ENCODE peak calls at places on chromosomes 2 and 18, in ten cellular contexts. B is naive thymus-derived CD4-positive, alpha-beta T cell; F is astrocyte of the spinal cord; J is myocyte; D is SW 1271; A is activated T-helper 1 cell treated with anti-CD3 and anti-CD28 coated beads, Interleukin-2, amount 50 U/mL, for 16 hours; H is SJCRH30; R is naive thymus-derived CD8-positive, alpha-beta T cell; M is Kasumi-1; O is left cardiac atrium. V is an unnamed sample.

GRCh38 chr2:102451968-102452367 is 21.1 kb upstream of the SLC9A4 start:
- DNase-seq in D (peak), B (no peak), J (no peak), O (no peak), H (peak), F (no peak), R (no peak), M (no peak), A (no peak), V (no peak)

GRCh38 chr18:394997-395383 is 105.5 kb downstream of the COLEC12 start:
- DNase-seq in R (no peak), J (peak), D (no peak), H (no peak), O (peak), F (peak), A (no peak), B (no peak), M (no peak), V (no peak)

GRCh38 chr2:168494190-168494711 is 38.2 kb downstream of the CERS6 start:
- DNase-seq in O (no peak), M (peak), H (no peak), A (no peak), R (no peak), J (no peak), F (no peak), D (peak), B (no peak), V (no peak)

GRCh38 chr18:74892066-74892627 is 294.5 kb downstream of the ZNF407 start:
- DNase-seq in O (no peak), H (no peak), R (no peak), J (no peak), D (no peak), B (no peak), M (no peak), A (no peak), F (no peak), V (no peak)

GRCh38 chr18:57294547-57294946 is 57.8 kb upstream of the ST8SIA3 start:
- DNase-seq in R (no peak), F (no peak), B (no peak), O (no peak), D (no peak), A (no peak), H (no peak), J (no peak), M (no peak), V (no peak)

GRCh38 chr2:57075226-57075625 is 891.4 kb downstream of the CCDC85A start:
- DNase-seq in D (no peak), B (no peak), M (no peak), F (no peak), H (no peak), A (no peak), R (no peak), J (no peak), O (no peak), V (no peak)

GRCh38 chr18:7116001-7116831 is 1.4 kb downstream of the LAMA1 start:
- DNase-seq in F (peak), H (peak), J (peak), R (no peak), O (no peak), M (no peak), D (no peak), B (no peak), A (no peak), V (no peak)

GRCh38 chr2:216112926-216113325 is 3.8 kb downstream of the XRCC5 start:
- DNase-seq in B (no peak), O (no peak), M (no peak), D (no peak), A (no peak), R (no peak), J (no peak), H (no peak), F (no peak), V (no peak)

GRCh38 chr2:172239944-172240590 is 137.4 kb upstream of the DLX2 start:
- DNase-seq in O (no peak), M (no peak), A (no peak), F (peak), R (no peak), D (no peak), J (peak), B (no peak), H (no peak), V (no peak)

GRCh38 chr2:228867406-228867805 is 403.7 kb downstream of the PID1 start:
- DNase-seq in A (no peak), D (no peak), R (no peak), O (no peak), B (no peak), F (no peak), H (no peak), J (no peak), M (no peak), V (no peak)

GRCh38 chr2:188410504-188411235 is 119.0 kb downstream of the GULP1 start:
- DNase-seq in R (no peak), D (no peak), M (no peak), A (no peak), J (no peak), B (no peak), O (no peak), F (peak), H (no peak), V (no peak)

GRCh38 chr18:38539871-38540270 is 974.3 kb upstream of the CELF4 start:
- DNase-seq in R (no peak), D (no peak), B (no peak), A (no peak), O (no peak), H (no peak), J (no peak), M (no peak), F (no peak), V (no peak)

GRCh38 chr2:124836415-124836814 is 811.3 kb downstream of the CNTNAP5 start:
- DNase-seq in R (no peak), F (peak), O (no peak), J (no peak), H (no peak), M (no peak), D (no peak), A (no peak), B (no peak), V (no peak)

GRCh38 chr2:54411801-54412354 is 44.2 kb upstream of the SPTBN1 start:
- DNase-seq in A (no peak), F (peak), J (no peak), B (no peak), M (no peak), D (no peak), R (no peak), O (no peak), H (no peak), V (no peak)

GRCh38 chr2:69911985-69912563 is 2.8 kb upstream of the MXD1 start:
- DNase-seq in A (no peak), J (peak), B (peak), H (no peak), M (peak), R (peak), D (peak), O (no peak), F (peak), V (no peak)

GRCh38 chr2:109230980-109231420 is 102.0 kb downstream of the SH3RF3 start:
- DNase-seq in M (no peak), H (no peak), B (no peak), F (no peak), J (no peak), O (no peak), A (no peak), D (no peak), R (no peak), V (no peak)

GRCh38 chr18:55997156-55997561 is 409.2 kb upstream of the TCF4 start:
- DNase-seq in H (peak), B (no peak), R (no peak), A (no peak), F (no peak), D (no peak), J (peak), O (no peak), M (no peak), V (no peak)

GRCh38 chr2:98912957-98913915 is 22.8 kb downstream of the CRACDL start:
- DNase-seq in D (no peak), R (no peak), H (no peak), B (no peak), M (no peak), A (no peak), J (peak), O (no peak), F (peak), V (no peak)

GRCh38 chr2:28828382-28828781 is 17.7 kb downstream of the SPDYA start:
- DNase-seq in M (no peak), R (no peak), H (no peak), F (no peak), A (no peak), O (no peak), D (no peak), B (no peak), J (no peak), V (no peak)

GRCh38 chr2:230861564-230862255 is 3.0 kb upstream of the ITM2C start:
- DNase-seq in H (no peak), M (no peak), F (no peak), A (no peak), B (no peak), D (no peak), R (no peak), J (no peak), O (no peak), V (no peak)

GRCh38 chr2:159183346-159183745 is 103.2 kb downstream of the WDSUB1 start:
- DNase-seq in A (no peak), O (no peak), R (no peak), B (no peak), D (no peak), J (no peak), M (no peak), H (no peak), F (no peak), V (no peak)